ENCODE peak calls at places on chromosomes 6 and 20, in eight cellular contexts. One of them, this sample, is unnamed.

GRCh38 chr6:147900191-147900830 is 391.8 kb downstream of the SAMD5 start:
- DNase-seq in astrocyte: no peak
- DNase-seq in lower lobe of right lung: no peak
- DNase-seq in right cardiac atrium: no peak
- DNase-seq in tibial artery: no peak
- DNase-seq in neural progenitor cell: no peak
- DNase-seq in cardiac muscle cell: no peak
- DNase-seq in K562: no peak
- DNase-seq in this sample: no peak

GRCh38 chr20:19552144-19552895 is 205.7 kb upstream of the RIN2 start:
- DNase-seq in astrocyte: no peak
- DNase-seq in lower lobe of right lung: peak; percentile 50
- DNase-seq in right cardiac atrium: peak; percentile 56
- DNase-seq in tibial artery: no peak
- DNase-seq in neural progenitor cell: peak; percentile 83
- DNase-seq in cardiac muscle cell: peak; percentile 14
- DNase-seq in K562: no peak
- DNase-seq in this sample: no peak

GRCh38 chr20:48682529-48683385 is 145.0 kb downstream of the PREX1 start:
- DNase-seq in astrocyte: peak; percentile 90
- DNase-seq in lower lobe of right lung: peak; percentile 91
- DNase-seq in right cardiac atrium: peak; percentile 96
- DNase-seq in tibial artery: peak; percentile 70
- DNase-seq in neural progenitor cell: peak; percentile 84
- DNase-seq in cardiac muscle cell: peak; percentile 99
- DNase-seq in K562: peak; percentile 68
- DNase-seq in this sample: peak; percentile 82

GRCh38 chr20:52268184-52268583 is 76.6 kb upstream of the ZFP64 start:
- DNase-seq in astrocyte: peak; percentile 66
- DNase-seq in lower lobe of right lung: no peak
- DNase-seq in right cardiac atrium: no peak
- DNase-seq in tibial artery: no peak
- DNase-seq in neural progenitor cell: no peak
- DNase-seq in cardiac muscle cell: peak; percentile 38
- DNase-seq in K562: no peak
- DNase-seq in this sample: no peak

GRCh38 chr6:107689881-107690545 is 134.1 kb downstream of the SCML4 start:
- DNase-seq in astrocyte: no peak
- DNase-seq in lower lobe of right lung: no peak
- DNase-seq in right cardiac atrium: no peak
- DNase-seq in tibial artery: no peak
- DNase-seq in neural progenitor cell: no peak
- DNase-seq in cardiac muscle cell: peak; percentile 26
- DNase-seq in K562: no peak
- DNase-seq in this sample: no peak

GRCh38 chr6:56866917-56867522 is 87.9 kb upstream of the BEND6 start:
- DNase-seq in astrocyte: no peak
- DNase-seq in lower lobe of right lung: no peak
- DNase-seq in right cardiac atrium: no peak
- DNase-seq in tibial artery: no peak
- DNase-seq in neural progenitor cell: no peak
- DNase-seq in cardiac muscle cell: peak; percentile 31
- DNase-seq in K562: no peak
- DNase-seq in this sample: no peak

GRCh38 chr6:2782825-2783187 is 17.6 kb downstream of the WRNIP1 start:
- DNase-seq in astrocyte: no peak
- DNase-seq in lower lobe of right lung: no peak
- DNase-seq in right cardiac atrium: no peak
- DNase-seq in tibial artery: no peak
- DNase-seq in neural progenitor cell: no peak
- DNase-seq in cardiac muscle cell: no peak
- DNase-seq in K562: no peak
- DNase-seq in this sample: no peak

GRCh38 chr20:38748863-38749153 is 548 bp downstream of the ACTR5 start:
- DNase-seq in astrocyte: no peak
- DNase-seq in lower lobe of right lung: no peak
- DNase-seq in right cardiac atrium: no peak
- DNase-seq in tibial artery: no peak
- DNase-seq in neural progenitor cell: no peak
- DNase-seq in cardiac muscle cell: no peak
- DNase-seq in K562: no peak
- DNase-seq in this sample: no peak

GRCh38 chr6:21856096-21856825 is 262.7 kb downstream of the SOX4 start:
- DNase-seq in astrocyte: peak; percentile 96
- DNase-seq in lower lobe of right lung: no peak
- DNase-seq in right cardiac atrium: no peak
- DNase-seq in tibial artery: no peak
- DNase-seq in neural progenitor cell: no peak
- DNase-seq in cardiac muscle cell: peak; percentile 50
- DNase-seq in K562: no peak
- DNase-seq in this sample: no peak

GRCh38 chr6:112827793-112828192 is 480.7 kb downstream of the RFPL4B start:
- DNase-seq in astrocyte: peak; percentile 18
- DNase-seq in lower lobe of right lung: no peak
- DNase-seq in right cardiac atrium: peak; percentile 75
- DNase-seq in tibial artery: peak; percentile 50
- DNase-seq in neural progenitor cell: peak; percentile 16
- DNase-seq in cardiac muscle cell: peak; percentile 22
- DNase-seq in K562: no peak
- DNase-seq in this sample: peak; percentile 18

GRCh38 chr20:36540551-36541211 is 638 bp upstream of the MYL9 start:
- DNase-seq in astrocyte: no peak
- DNase-seq in lower lobe of right lung: peak; percentile 56
- DNase-seq in right cardiac atrium: peak; percentile 61
- DNase-seq in tibial artery: no peak
- DNase-seq in neural progenitor cell: peak; percentile 24
- DNase-seq in cardiac muscle cell: no peak
- DNase-seq in K562: no peak
- DNase-seq in this sample: no peak

GRCh38 chr20:36541227-36542018 is at the start of gene MYL9:
- DNase-seq in astrocyte: peak; percentile 53
- DNase-seq in lower lobe of right lung: peak; percentile 95
- DNase-seq in right cardiac atrium: peak; percentile 99
- DNase-seq in tibial artery: peak; percentile 96
- DNase-seq in neural progenitor cell: peak; percentile 86
- DNase-seq in cardiac muscle cell: peak; percentile 90
- DNase-seq in K562: peak; percentile 94
- DNase-seq in this sample: peak; percentile 90

GRCh38 chr20:36542516-36543186 is 1.3 kb downstream of the MYL9 start:
- DNase-seq in astrocyte: no peak
- DNase-seq in lower lobe of right lung: no peak
- DNase-seq in right cardiac atrium: peak; percentile 65
- DNase-seq in tibial artery: no peak
- DNase-seq in neural progenitor cell: no peak
- DNase-seq in cardiac muscle cell: no peak
- DNase-seq in K562: no peak
- DNase-seq in this sample: no peak

GRCh38 chr20:36542019-36542488 is 735 bp downstream of the MYL9 start:
- DNase-seq in astrocyte: no peak
- DNase-seq in lower lobe of right lung: no peak
- DNase-seq in right cardiac atrium: peak; percentile 82
- DNase-seq in tibial artery: peak; percentile 63
- DNase-seq in neural progenitor cell: peak; percentile 72
- DNase-seq in cardiac muscle cell: peak; percentile 71
- DNase-seq in K562: peak; percentile 69
- DNase-seq in this sample: peak; percentile 37

DNA sequence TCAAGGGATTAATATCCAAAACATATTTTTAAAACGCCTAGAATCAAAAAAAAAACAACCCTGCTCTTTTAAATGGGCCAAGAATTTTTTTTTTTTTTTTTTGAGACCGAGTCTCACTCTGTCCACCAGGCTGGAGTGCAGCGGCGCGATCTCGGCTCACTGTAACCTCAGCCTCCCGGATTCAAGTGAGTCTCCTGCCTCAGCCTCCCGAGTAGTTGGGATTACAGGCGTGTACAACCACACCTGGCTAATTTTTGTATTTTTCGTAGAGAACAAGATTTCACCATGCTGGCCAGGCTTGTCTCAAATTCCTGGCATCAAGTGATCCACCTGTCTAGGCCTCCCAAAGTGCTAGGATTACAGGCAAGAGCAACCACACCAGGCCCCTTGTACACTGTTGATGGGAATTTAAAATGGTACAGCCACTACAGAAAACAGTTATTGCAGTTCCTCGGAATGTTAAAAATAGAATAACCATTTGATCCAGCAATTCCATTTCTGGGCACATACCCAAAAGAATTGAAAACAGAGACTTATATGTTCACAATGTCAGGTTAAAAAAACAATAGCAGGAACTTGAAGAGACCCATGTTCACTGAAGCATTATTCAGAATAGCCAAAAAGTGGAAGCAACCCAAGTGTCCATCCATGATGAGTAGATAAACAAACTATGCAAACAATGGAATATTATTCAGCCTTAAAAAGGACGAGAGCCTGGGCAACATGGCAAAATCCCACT is 3.1 kb upstream of the MYL9 start:
- DNase-seq in astrocyte: peak; percentile 49
- DNase-seq in lower lobe of right lung: no peak
- DNase-seq in right cardiac atrium: no peak
- DNase-seq in tibial artery: peak; percentile 19
- DNase-seq in neural progenitor cell: no peak
- DNase-seq in cardiac muscle cell: peak; percentile 65
- DNase-seq in K562: no peak
- DNase-seq in this sample: no peak
- H3K4me3 ChIP-seq in astrocyte: no peak overlapping the region
- H3K4me3 ChIP-seq in lower lobe of right lung: no peak overlapping the region
- H3K4me3 ChIP-seq in right cardiac atrium: no peak overlapping the region
- H3K4me3 ChIP-seq in tibial artery: peak overlapping the region; percentile 85
- H3K4me3 ChIP-seq in neural progenitor cell: no peak overlapping the region
- H3K4me3 ChIP-seq in cardiac muscle cell: no peak overlapping the region
- H3K4me3 ChIP-seq in K562: no peak overlapping the region
- H3K4me3 ChIP-seq in this sample: no peak overlapping the region

GRCh38 chr6:156782691-156783320 is 5.6 kb downstream of the ARID1B start:
- DNase-seq in astrocyte: no peak
- DNase-seq in lower lobe of right lung: no peak
- DNase-seq in right cardiac atrium: no peak
- DNase-seq in tibial artery: no peak
- DNase-seq in neural progenitor cell: no peak
- DNase-seq in cardiac muscle cell: no peak
- DNase-seq in K562: no peak
- DNase-seq in this sample: no peak
- H3K4me3 ChIP-seq in astrocyte: peak overlapping the region; percentile 93
- H3K4me3 ChIP-seq in lower lobe of right lung: peak overlapping the region; percentile 71
- H3K4me3 ChIP-seq in right cardiac atrium: peak overlapping the region; percentile 100
- H3K4me3 ChIP-seq in tibial artery: peak overlapping the region; percentile 96
- H3K4me3 ChIP-seq in neural progenitor cell: peak overlapping the region; percentile 93
- H3K4me3 ChIP-seq in cardiac muscle cell: peak overlapping the region; percentile 79
- H3K4me3 ChIP-seq in K562: peak overlapping the region; percentile 75
- H3K4me3 ChIP-seq in this sample: peak overlapping the region; percentile 76

GRCh38 chr6:24775520-24776058 is 852 bp downstream of the GMNN start:
- DNase-seq in astrocyte: peak; percentile 64
- DNase-seq in lower lobe of right lung: no peak
- DNase-seq in right cardiac atrium: no peak
- DNase-seq in tibial artery: no peak
- DNase-seq in neural progenitor cell: peak; percentile 20
- DNase-seq in cardiac muscle cell: peak; percentile 73
- DNase-seq in K562: no peak
- DNase-seq in this sample: no peak

GRCh38 chr6:24779416-24779815 is 4.7 kb downstream of the GMNN start:
- DNase-seq in astrocyte: no peak
- DNase-seq in lower lobe of right lung: no peak
- DNase-seq in right cardiac atrium: no peak
- DNase-seq in tibial artery: no peak
- DNase-seq in neural progenitor cell: no peak
- DNase-seq in cardiac muscle cell: no peak
- DNase-seq in K562: no peak
- DNase-seq in this sample: no peak

GRCh38 chr6:24778878-24779277 is 4.1 kb downstream of the GMNN start:
- DNase-seq in astrocyte: no peak
- DNase-seq in lower lobe of right lung: no peak
- DNase-seq in right cardiac atrium: no peak
- DNase-seq in tibial artery: no peak
- DNase-seq in neural progenitor cell: no peak
- DNase-seq in cardiac muscle cell: no peak
- DNase-seq in K562: no peak
- DNase-seq in this sample: no peak

GRCh38 chr6:24778121-24778520 is 3.4 kb downstream of the GMNN start:
- DNase-seq in astrocyte: no peak
- DNase-seq in lower lobe of right lung: no peak
- DNase-seq in right cardiac atrium: no peak
- DNase-seq in tibial artery: no peak
- DNase-seq in neural progenitor cell: peak; percentile 10
- DNase-seq in cardiac muscle cell: no peak
- DNase-seq in K562: no peak
- DNase-seq in this sample: no peak

DNA sequence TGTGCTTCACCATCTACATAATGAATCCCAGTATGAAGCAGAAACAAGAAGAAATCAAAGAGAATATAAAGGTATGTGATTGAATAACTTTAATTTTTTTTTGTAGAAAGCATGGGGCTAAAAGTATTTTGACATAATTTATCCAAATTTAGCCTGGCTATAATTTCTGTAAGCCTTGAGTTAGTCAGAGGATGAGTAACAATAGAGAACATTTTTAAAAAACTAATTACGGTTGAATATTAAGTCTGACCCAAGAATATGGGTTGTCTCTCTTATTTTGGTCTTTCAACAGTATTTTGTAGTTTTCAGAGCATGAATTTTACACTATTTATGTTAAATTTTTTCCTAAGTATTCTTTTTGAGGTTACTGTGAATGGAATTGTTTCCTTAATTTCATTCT is 2.5 kb downstream of the GMNN start:
- DNase-seq in astrocyte: no peak
- DNase-seq in lower lobe of right lung: no peak
- DNase-seq in right cardiac atrium: no peak
- DNase-seq in tibial artery: no peak
- DNase-seq in neural progenitor cell: no peak
- DNase-seq in cardiac muscle cell: no peak
- DNase-seq in K562: no peak
- DNase-seq in this sample: no peak
- H3K4me3 ChIP-seq in astrocyte: no peak overlapping the region
- H3K4me3 ChIP-seq in lower lobe of right lung: no peak overlapping the region
- H3K4me3 ChIP-seq in right cardiac atrium: no peak overlapping the region
- H3K4me3 ChIP-seq in tibial artery: no peak overlapping the region
- H3K4me3 ChIP-seq in neural progenitor cell: peak overlapping the region; percentile 85
- H3K4me3 ChIP-seq in cardiac muscle cell: no peak overlapping the region
- H3K4me3 ChIP-seq in K562: peak overlapping the region; percentile 67
- H3K4me3 ChIP-seq in this sample: no peak overlapping the region

DNA sequence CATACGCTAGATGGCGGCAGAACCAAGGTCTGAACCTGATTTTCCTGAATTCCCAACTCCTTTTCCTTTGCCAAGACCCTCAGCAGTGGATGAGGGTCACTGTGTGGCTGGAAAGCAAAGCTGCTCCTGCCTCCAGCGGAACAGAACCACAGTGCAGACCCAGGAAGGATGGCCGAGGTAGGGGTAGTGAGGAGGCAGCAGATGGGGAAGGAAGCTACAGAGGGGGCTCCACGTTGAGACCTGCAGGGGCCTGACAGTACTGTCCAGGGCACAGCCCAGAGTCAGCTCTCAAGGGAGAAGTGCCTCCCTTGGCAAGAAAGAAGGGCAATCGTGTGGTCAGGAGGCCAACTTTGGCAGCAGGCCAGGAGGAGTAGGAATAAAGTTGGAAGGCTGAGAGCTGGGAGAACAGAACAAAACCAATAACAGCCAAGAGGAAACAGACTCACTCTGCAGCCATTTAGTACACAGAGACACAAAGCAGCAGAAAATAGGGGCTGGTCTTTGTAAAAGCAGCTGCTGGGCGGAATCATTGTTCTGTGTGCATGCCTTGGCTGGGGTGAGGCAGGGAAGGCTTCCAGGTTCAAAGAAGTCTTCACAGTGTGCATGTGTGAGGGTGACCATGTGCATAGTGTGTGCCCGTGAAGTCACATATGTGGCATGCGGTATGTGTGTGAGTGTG is 3.1 kb downstream of the GABRR2 start:
- DNase-seq in astrocyte: peak; percentile 69
- DNase-seq in lower lobe of right lung: peak; percentile 78
- DNase-seq in right cardiac atrium: peak; percentile 88
- DNase-seq in tibial artery: peak; percentile 77
- DNase-seq in neural progenitor cell: peak; percentile 83
- DNase-seq in cardiac muscle cell: peak; percentile 81
- DNase-seq in K562: no peak
- DNase-seq in this sample: peak; percentile 68
- H3K4me3 ChIP-seq in astrocyte: no peak overlapping the region
- H3K4me3 ChIP-seq in lower lobe of right lung: peak overlapping the region; percentile 11
- H3K4me3 ChIP-seq in right cardiac atrium: no peak overlapping the region
- H3K4me3 ChIP-seq in tibial artery: peak overlapping the region; percentile 28
- H3K4me3 ChIP-seq in neural progenitor cell: no peak overlapping the region
- H3K4me3 ChIP-seq in cardiac muscle cell: no peak overlapping the region
- H3K4me3 ChIP-seq in K562: no peak overlapping the region
- H3K4me3 ChIP-seq in this sample: no peak overlapping the region